ENCODE peak calls at places on chromosome 9, in ten cellular contexts. A is activated CD4-positive, alpha-beta T cell treated with anti-CD3 and anti-CD28 coated beads, Interleukin-2, amount 10 ng/mL, durations not matched to agents 7 days and 5 days; B is Right ventricle myocardium superior; J is tibial artery; V is GDM1; S is H9; D is neural crest cell; F is cardiac muscle cell; W is CD4-positive, CD25-positive, alpha-beta regulatory T cell; Y is HuH-7.5. T is an unnamed sample.

GRCh38 chr9:92292338-92293074 is 991 bp downstream of the IARS1 start:
- DNase-seq in A (no peak), B (no peak), J (no peak), V (no peak), S (no peak), D (no peak), F (no peak), W (no peak), Y (no peak), T (peak)

GRCh38 chr9:15642369-15642962 is 89.6 kb downstream of the CCDC171 start:
- DNase-seq in A (no peak), B (no peak), J (no peak), V (peak), S (no peak), D (no peak), F (peak), W (peak), Y (peak), T (no peak)

GRCh38 chr9:105205787-105206511 is 38.5 kb upstream of the SLC44A1 start:
- DNase-seq in A (no peak), B (peak), J (peak), V (no peak), S (no peak), D (no peak), F (peak), W (no peak), Y (no peak), T (no peak)

GRCh38 chr9:97847474-97848236 is 5.4 kb upstream of the FOXE1 start:
- DNase-seq in A (no peak), B (no peak), J (no peak), V (no peak), S (no peak), D (no peak), F (no peak), W (no peak), Y (no peak), T (no peak)

GRCh38 chr9:89635007-89635742 is 30.4 kb downstream of the GADD45G start:
- DNase-seq in A (no peak), B (no peak), J (no peak), V (no peak), S (no peak), D (no peak), F (peak), W (no peak), Y (no peak), T (peak)

GRCh38 chr9:131237311-131237710 is 39.0 kb downstream of the FAM78A start:
- DNase-seq in A (no peak), B (no peak), J (no peak), V (no peak), S (no peak), D (no peak), F (peak), W (no peak), Y (no peak), T (no peak)

GRCh38 chr9:91536211-91536691 is 112.6 kb upstream of the NFIL3 start:
- DNase-seq in A (no peak), B (no peak), J (no peak), V (no peak), S (no peak), D (no peak), F (no peak), W (no peak), Y (no peak), T (peak)

GRCh38 chr9:33233659-33234335 is 6.2 kb upstream of the SPINK4 start:
- DNase-seq in A (no peak), B (no peak), J (peak), V (no peak), S (no peak), D (no peak), F (peak), W (no peak), Y (no peak), T (peak)

GRCh38 chr9:33446507-33447403 is 638 bp downstream of the AQP3 start:
- DNase-seq in A (peak), B (no peak), J (no peak), V (no peak), S (no peak), D (no peak), F (peak), W (peak), Y (peak), T (peak)

GRCh38 chr9:134243778-134244467 is 79.6 kb upstream of the RNU6ATAC start:
- DNase-seq in A (no peak), B (peak), J (no peak), V (no peak), S (no peak), D (no peak), F (peak), W (peak), Y (no peak), T (no peak)

GRCh38 chr9:125089331-125089730 is 54.0 kb downstream of the SCAI start:
- DNase-seq in A (no peak), B (no peak), J (no peak), V (no peak), S (no peak), D (no peak), F (no peak), W (no peak), Y (no peak), T (no peak)

T was measured in RCC 7860.